ENCODE peak calls at places on chromosomes 1 and 21, in four cellular contexts. One of them, this sample, is unnamed.

GRCh38 chr1:107299521-107299920 is 158.7 kb downstream of the NTNG1 start:
- DNase-seq in breast epithelium: no peak
- DNase-seq in uterus: no peak
- DNase-seq in NT2/D1: no peak
- DNase-seq in this sample: no peak

GRCh38 chr1:8706995-8707396 is 110.4 kb downstream of the RERE start:
- DNase-seq in breast epithelium: no peak
- DNase-seq in uterus: no peak
- DNase-seq in NT2/D1: no peak
- DNase-seq in this sample: peak; percentile 37

GRCh38 chr1:29828526-29829447 is 592.5 kb downstream of the PTPRU start:
- DNase-seq in breast epithelium: no peak
- DNase-seq in uterus: no peak
- DNase-seq in NT2/D1: no peak
- DNase-seq in this sample: no peak

GRCh38 chr1:233006108-233006507 is 55.7 kb downstream of the NTPCR start:
- DNase-seq in breast epithelium: no peak
- DNase-seq in uterus: no peak
- DNase-seq in NT2/D1: no peak
- DNase-seq in this sample: no peak

GRCh38 chr1:160095382-160096105 is 2.9 kb downstream of the IGSF8 start:
- DNase-seq in breast epithelium: no peak
- DNase-seq in uterus: no peak
- DNase-seq in NT2/D1: peak; percentile 77
- DNase-seq in this sample: no peak

GRCh38 chr1:205690122-205690756 is 9.9 kb upstream of the SLC45A3 start:
- DNase-seq in breast epithelium: no peak
- DNase-seq in uterus: no peak
- DNase-seq in NT2/D1: no peak
- DNase-seq in this sample: no peak

GRCh38 chr1:220552672-220553258 is 24.8 kb downstream of the MARK1 start:
- DNase-seq in breast epithelium: no peak
- DNase-seq in uterus: no peak
- DNase-seq in NT2/D1: no peak
- DNase-seq in this sample: no peak

GRCh38 chr21:8990326-8991087 is 1530.9 kb upstream of the TPTE start:
- DNase-seq in breast epithelium: no peak
- DNase-seq in uterus: no peak
- DNase-seq in NT2/D1: no peak
- DNase-seq in this sample: no peak

GRCh38 chr1:218878369-218878768 is 295.3 kb upstream of the LYPLAL1 start:
- DNase-seq in breast epithelium: no peak
- DNase-seq in uterus: no peak
- DNase-seq in NT2/D1: no peak
- DNase-seq in this sample: no peak

GRCh38 chr1:29532285-29532684 is 296.0 kb downstream of the PTPRU start:
- DNase-seq in breast epithelium: no peak
- DNase-seq in uterus: no peak
- DNase-seq in NT2/D1: no peak
- DNase-seq in this sample: no peak

GRCh38 chr1:67367370-67368345 is 60.0 kb downstream of the IL12RB2 start:
- DNase-seq in breast epithelium: no peak
- DNase-seq in uterus: peak; percentile 21
- DNase-seq in NT2/D1: no peak
- DNase-seq in this sample: peak; percentile 58

GRCh38 chr1:168134132-168135041 is 2.3 kb downstream of the GPR161 start:
- DNase-seq in breast epithelium: no peak
- DNase-seq in uterus: no peak
- DNase-seq in NT2/D1: no peak
- DNase-seq in this sample: no peak

GRCh38 chr1:159338018-159338417 is 35.9 kb downstream of the FCER1A start:
- DNase-seq in breast epithelium: no peak
- DNase-seq in uterus: no peak
- DNase-seq in NT2/D1: no peak
- DNase-seq in this sample: no peak

GRCh38 chr21:44929242-44929798 is 8.6 kb upstream of the ITGB2 start:
- DNase-seq in breast epithelium: no peak
- DNase-seq in uterus: no peak
- DNase-seq in NT2/D1: no peak
- DNase-seq in this sample: no peak

GRCh38 chr1:150001415-150001814 is 9.1 kb downstream of the OTUD7B start:
- DNase-seq in breast epithelium: no peak
- DNase-seq in uterus: no peak
- DNase-seq in NT2/D1: no peak
- DNase-seq in this sample: no peak

GRCh38 chr1:29448456-29449317 is 212.4 kb downstream of the PTPRU start:
- DNase-seq in breast epithelium: no peak
- DNase-seq in uterus: no peak
- DNase-seq in NT2/D1: no peak
- DNase-seq in this sample: no peak

GRCh38 chr1:109528296-109528695 is 11.4 kb upstream of the GPR61 start:
- DNase-seq in breast epithelium: no peak
- DNase-seq in uterus: no peak
- DNase-seq in NT2/D1: no peak
- DNase-seq in this sample: no peak

GRCh38 chr1:43783671-43784205 is 76.4 kb downstream of the ST3GAL3 start:
- DNase-seq in breast epithelium: peak; percentile 73
- DNase-seq in uterus: no peak
- DNase-seq in NT2/D1: no peak
- DNase-seq in this sample: peak; percentile 77

GRCh38 chr1:89670168-89670567 is 37.2 kb downstream of the LRRC8C start:
- DNase-seq in breast epithelium: no peak
- DNase-seq in uterus: no peak
- DNase-seq in NT2/D1: no peak
- DNase-seq in this sample: no peak

GRCh38 chr1:54851406-54851805 is 35.6 kb downstream of the DHCR24 start:
- DNase-seq in breast epithelium: no peak
- DNase-seq in uterus: no peak
- DNase-seq in NT2/D1: no peak
- DNase-seq in this sample: no peak

GRCh38 chr1:109543988-109544735 is 4.3 kb upstream of the GNAI3 start:
- DNase-seq in breast epithelium: no peak
- DNase-seq in uterus: no peak
- DNase-seq in NT2/D1: no peak
- DNase-seq in this sample: no peak

GRCh38 chr21:42616366-42617340 is 36.8 kb upstream of the PDE9A start:
- DNase-seq in breast epithelium: no peak
- DNase-seq in uterus: peak; percentile 9
- DNase-seq in NT2/D1: no peak
- DNase-seq in this sample: no peak

GRCh38 chr21:42227909-42228708 is 9.2 kb downstream of the ABCG1 start:
- DNase-seq in breast epithelium: peak; percentile 67
- DNase-seq in uterus: peak; percentile 79
- DNase-seq in NT2/D1: peak; percentile 66
- DNase-seq in this sample: peak; percentile 89

GRCh38 chr1:232538224-232538942 is 91.5 kb downstream of the SIPA1L2 start:
- DNase-seq in breast epithelium: no peak
- DNase-seq in uterus: no peak
- DNase-seq in NT2/D1: peak; percentile 86
- DNase-seq in this sample: peak; percentile 70

GRCh38 chr1:205430631-205431305 is 8.9 kb upstream of the LEMD1 start:
- DNase-seq in breast epithelium: no peak
- DNase-seq in uterus: no peak
- DNase-seq in NT2/D1: no peak
- DNase-seq in this sample: no peak

GRCh38 chr1:209412036-209412435 is 171.5 kb upstream of the CAMK1G start:
- DNase-seq in breast epithelium: peak; percentile 65
- DNase-seq in uterus: no peak
- DNase-seq in NT2/D1: no peak
- DNase-seq in this sample: no peak

GRCh38 chr1:214823311-214824117 is 220.5 kb downstream of the CENPF start:
- DNase-seq in breast epithelium: no peak
- DNase-seq in uterus: no peak
- DNase-seq in NT2/D1: no peak
- DNase-seq in this sample: no peak

GRCh38 chr1:24007079-24007478 is 27.0 kb upstream of the SRSF10 start:
- DNase-seq in breast epithelium: no peak
- DNase-seq in uterus: no peak
- DNase-seq in NT2/D1: no peak
- DNase-seq in this sample: no peak

GRCh38 chr1:81174052-81174451 is 626.7 kb upstream of the ADGRL2 start:
- DNase-seq in breast epithelium: no peak
- DNase-seq in uterus: no peak
- DNase-seq in NT2/D1: no peak
- DNase-seq in this sample: no peak

GRCh38 chr1:206461602-206462455 is 8.4 kb upstream of the IKBKE start:
- DNase-seq in breast epithelium: no peak
- DNase-seq in uterus: peak; percentile 81
- DNase-seq in NT2/D1: peak; percentile 66
- DNase-seq in this sample: peak; percentile 58

GRCh38 chr1:219362702-219363101 is 189.0 kb downstream of the LYPLAL1 start:
- DNase-seq in breast epithelium: no peak
- DNase-seq in uterus: no peak
- DNase-seq in NT2/D1: no peak
- DNase-seq in this sample: no peak

GRCh38 chr1:151611288-151611790 is 511 bp upstream of the SNX27 start:
- DNase-seq in breast epithelium: peak; percentile 44
- DNase-seq in uterus: no peak
- DNase-seq in NT2/D1: no peak
- DNase-seq in this sample: no peak

GRCh38 chr1:101357444-101357986 is 120.7 kb downstream of the S1PR1 start:
- DNase-seq in breast epithelium: no peak
- DNase-seq in uterus: peak; percentile 34
- DNase-seq in NT2/D1: peak; percentile 78
- DNase-seq in this sample: peak; percentile 68

GRCh38 chr1:15500184-15500958 is 23.6 kb downstream of the CASP9 start:
- DNase-seq in breast epithelium: no peak
- DNase-seq in uterus: no peak
- DNase-seq in NT2/D1: no peak
- DNase-seq in this sample: no peak

GRCh38 chr1:231369282-231369681 is 31.2 kb downstream of the SPRTN start:
- DNase-seq in breast epithelium: no peak
- DNase-seq in uterus: no peak
- DNase-seq in NT2/D1: no peak
- DNase-seq in this sample: no peak
- H3K36me3 ChIP-seq in breast epithelium: no peaks in the 10 kb centered on the region
- H3K36me3 ChIP-seq in uterus: no peaks in the 10 kb centered on the region
- H3K36me3 ChIP-seq in NT2/D1: peaks cover 13% of the 10 kb centered on the region
- H3K36me3 ChIP-seq in this sample: no peaks in the 10 kb centered on the region

GRCh38 chr1:41536296-41536695 is 51.8 kb upstream of the EDN2 start:
- DNase-seq in breast epithelium: no peak
- DNase-seq in uterus: peak; percentile 11
- DNase-seq in NT2/D1: no peak
- DNase-seq in this sample: no peak

GRCh38 chr1:41538741-41539415 is 54.4 kb upstream of the EDN2 start:
- DNase-seq in breast epithelium: no peak
- DNase-seq in uterus: peak; percentile 3
- DNase-seq in NT2/D1: no peak
- DNase-seq in this sample: no peak

GRCh38 chr1:41539416-41539800 is 54.9 kb upstream of the EDN2 start:
- DNase-seq in breast epithelium: no peak
- DNase-seq in uterus: no peak
- DNase-seq in NT2/D1: no peak
- DNase-seq in this sample: no peak

GRCh38 chr1:41537257-41537656 is 52.8 kb upstream of the EDN2 start:
- DNase-seq in breast epithelium: no peak
- DNase-seq in uterus: peak; percentile 9
- DNase-seq in NT2/D1: no peak
- DNase-seq in this sample: no peak

GRCh38 chr1:41537788-41538351 is 53.4 kb upstream of the EDN2 start:
- DNase-seq in breast epithelium: no peak
- DNase-seq in uterus: peak; percentile 70
- DNase-seq in NT2/D1: no peak
- DNase-seq in this sample: peak; percentile 61
- H3K4me1 ChIP-seq in breast epithelium: no peaks in the 10 kb centered on the region
- H3K4me1 ChIP-seq in uterus: peaks cover 10% of the 10 kb centered on the region
- H3K4me1 ChIP-seq in NT2/D1: peaks cover 3% of the 10 kb centered on the region
- H3K4me1 ChIP-seq in this sample: peaks cover 26% of the 10 kb centered on the region

GRCh38 chr1:3454811-3455618 is 550 bp downstream of the ARHGEF16 start:
- DNase-seq in breast epithelium: no peak
- DNase-seq in uterus: no peak
- DNase-seq in NT2/D1: peak; percentile 40
- DNase-seq in this sample: no peak
- H3K4me3 ChIP-seq in breast epithelium: peak overlapping the region; percentile 70
- H3K4me3 ChIP-seq in uterus: no peak overlapping the region
- H3K4me3 ChIP-seq in NT2/D1: peak overlapping the region; percentile 57
- H3K4me3 ChIP-seq in this sample: peak overlapping the region; percentile 38

GRCh38 chr1:193325771-193326170 is 139.4 kb upstream of the B3GALT2 start:
- DNase-seq in breast epithelium: no peak
- DNase-seq in uterus: no peak
- DNase-seq in NT2/D1: no peak
- DNase-seq in this sample: no peak

GRCh38 chr1:193321242-193321842 is 134.9 kb upstream of the B3GALT2 start:
- DNase-seq in breast epithelium: no peak
- DNase-seq in uterus: no peak
- DNase-seq in NT2/D1: no peak
- DNase-seq in this sample: peak; percentile 52

GRCh38 chr1:193320281-193320680 is 133.9 kb upstream of the B3GALT2 start:
- DNase-seq in breast epithelium: no peak
- DNase-seq in uterus: no peak
- DNase-seq in NT2/D1: no peak
- DNase-seq in this sample: no peak

GRCh38 chr1:193325042-193325441 is 138.6 kb upstream of the B3GALT2 start:
- DNase-seq in breast epithelium: no peak
- DNase-seq in uterus: no peak
- DNase-seq in NT2/D1: no peak
- DNase-seq in this sample: no peak

DNA sequence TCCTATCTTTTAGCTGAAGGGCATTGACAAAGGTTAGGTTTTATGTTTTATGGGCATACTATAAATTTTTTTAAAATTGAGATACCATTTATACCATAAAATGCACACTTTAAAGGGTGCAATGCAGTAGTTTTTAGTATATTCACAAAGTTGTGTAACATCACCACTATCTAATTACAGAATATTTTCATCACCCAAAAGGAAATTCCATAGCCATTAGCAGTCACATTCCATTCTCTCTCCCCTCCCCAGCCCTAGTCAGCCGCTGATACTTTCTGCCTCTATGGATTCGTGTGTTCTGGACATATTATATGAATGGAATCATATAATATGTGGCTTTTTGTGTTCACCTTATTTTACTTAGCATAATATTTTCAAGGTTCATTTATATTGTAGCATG is 135.8 kb upstream of the B3GALT2 start:
- DNase-seq in breast epithelium: no peak
- DNase-seq in uterus: no peak
- DNase-seq in NT2/D1: no peak
- DNase-seq in this sample: peak; percentile 90
- H3K36me3 ChIP-seq in breast epithelium: no peaks in the 10 kb centered on the region
- H3K36me3 ChIP-seq in uterus: no peaks in the 10 kb centered on the region
- H3K36me3 ChIP-seq in NT2/D1: no peaks in the 10 kb centered on the region
- H3K36me3 ChIP-seq in this sample: peaks cover 3% of the 10 kb centered on the region

GRCh38 chr1:200409761-200410565 is at the start of gene ZNF281:
- DNase-seq in breast epithelium: peak; percentile 85
- DNase-seq in uterus: peak; percentile 91
- DNase-seq in NT2/D1: peak; percentile 99
- DNase-seq in this sample: peak; percentile 87
- H3K4me1 ChIP-seq in breast epithelium: no peaks in the 10 kb centered on the region
- H3K4me1 ChIP-seq in uterus: peaks cover 5% of the 10 kb centered on the region
- H3K4me1 ChIP-seq in NT2/D1: peaks cover 2% of the 10 kb centered on the region
- H3K4me1 ChIP-seq in this sample: peaks cover 42% of the 10 kb centered on the region

This sample was measured in SJSA1.